ENCODE peak calls at places on chromosomes 16 and 17, in ten cellular contexts. R, S, T, J, Q, L, A, X, Z and B are unnamed samples.

GRCh38 chr17:82871056-82871775 is 31.4 kb upstream of the ZNF750 start:
- DNase-seq in R (peak; percentile 71), S (no peak), T (no peak), J (no peak), Q (no peak), L (no peak), A (no peak), X (peak; percentile 45), Z (peak; percentile 36), B (peak; percentile 47)

GRCh38 chr16:55955845-55956244 is 80.7 kb upstream of the CES5A start:
- DNase-seq in R (no peak), S (no peak), T (no peak), J (no peak), Q (no peak), L (no peak), A (no peak), X (peak; percentile 75), Z (no peak), B (peak; percentile 68)

GRCh38 chr16:22425036-22425801 is 50.8 kb upstream of the CDR2 start:
- DNase-seq in R (peak; percentile 81), S (no peak), T (no peak), J (no peak), Q (no peak), L (peak; percentile 86), A (peak; percentile 48), X (peak; percentile 84), Z (no peak), B (peak; percentile 69)

GRCh38 chr17:71229036-71229435 is 891.8 kb upstream of the SOX9 start:
- DNase-seq in R (no peak), S (no peak), T (no peak), J (no peak), Q (no peak), L (peak; percentile 29), A (no peak), X (no peak), Z (no peak), B (no peak)

GRCh38 chr16:4113358-4114256 is 2.6 kb downstream of the ADCY9 start:
- DNase-seq in R (no peak), S (no peak), T (no peak), J (no peak), Q (no peak), L (peak; percentile 32), A (no peak), X (peak; percentile 25), Z (peak; percentile 46), B (no peak)

GRCh38 chr17:45997624-45998023 is 1.4 kb upstream of the STH start:
- DNase-seq in R (no peak), S (no peak), T (no peak), J (peak; percentile 36), Q (no peak), L (peak; percentile 73), A (no peak), X (no peak), Z (no peak), B (no peak)

GRCh38 chr16:82197540-82198240 is 27.7 kb upstream of the MPHOSPH6 start:
- DNase-seq in R (no peak), S (no peak), T (no peak), J (no peak), Q (no peak), L (no peak), A (no peak), X (no peak), Z (no peak), B (no peak)

GRCh38 chr16:88768041-88768876 is 16.8 kb downstream of the PIEZO1 start:
- DNase-seq in R (peak; percentile 86), S (no peak), T (no peak), J (no peak), Q (no peak), L (peak; percentile 49), A (peak; percentile 48), X (no peak), Z (peak; percentile 87), B (no peak)

GRCh38 chr17:19978206-19978802 is 676 bp upstream of the AKAP10 start:
- DNase-seq in R (no peak), S (no peak), T (no peak), J (no peak), Q (no peak), L (no peak), A (peak; percentile 28), X (no peak), Z (peak; percentile 79), B (no peak)

GRCh38 chr16:57614546-57615343 is 13.7 kb upstream of the ADGRG1 start:
- DNase-seq in R (peak; percentile 39), S (no peak), T (peak; percentile 48), J (no peak), Q (no peak), L (no peak), A (no peak), X (no peak), Z (no peak), B (no peak)

GRCh38 chr17:19247423-19247822 is 10.3 kb downstream of the EPN2 start:
- DNase-seq in R (no peak), S (no peak), T (no peak), J (no peak), Q (no peak), L (no peak), A (no peak), X (no peak), Z (no peak), B (no peak)

GRCh38 chr16:2532494-2533141 is 1.4 kb upstream of the CEMP1 start:
- DNase-seq in R (peak; percentile 85), S (peak; percentile 64), T (peak; percentile 81), J (peak; percentile 64), Q (peak; percentile 46), L (peak; percentile 60), A (peak; percentile 67), X (peak; percentile 78), Z (peak; percentile 91), B (peak; percentile 72)

GRCh38 chr16:88569614-88569984 is 604 bp upstream of the ZC3H18 start:
- DNase-seq in R (no peak), S (no peak), T (no peak), J (no peak), Q (peak; percentile 5), L (peak; percentile 52), A (no peak), X (peak; percentile 66), Z (peak; percentile 60), B (no peak)

GRCh38 chr17:78947235-78948153 is 22.3 kb upstream of the TIMP2 start:
- DNase-seq in R (no peak), S (no peak), T (no peak), J (no peak), Q (no peak), L (no peak), A (no peak), X (no peak), Z (no peak), B (no peak)

DNA sequence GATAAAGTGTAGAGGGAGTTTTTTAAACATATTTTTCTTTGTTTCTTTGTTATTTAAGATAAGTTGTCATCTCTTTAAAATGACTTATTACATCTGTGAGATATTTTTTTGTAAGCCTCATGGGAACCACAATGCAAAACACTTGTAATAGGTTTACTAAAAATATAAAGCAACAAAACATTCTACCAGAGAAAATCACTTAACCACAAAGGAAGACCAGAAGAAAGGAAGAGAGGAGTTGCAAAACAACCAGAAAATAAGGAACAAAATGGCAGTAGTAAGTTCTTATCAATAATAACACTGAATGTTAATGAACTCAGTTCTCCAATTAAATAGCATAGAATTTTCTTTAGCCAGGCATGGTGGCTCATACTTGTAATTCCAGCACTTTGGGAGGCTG is 22.9 kb downstream of the DHRS7B start:
- DNase-seq in R (no peak), S (no peak), T (no peak), J (no peak), Q (no peak), L (no peak), A (no peak), X (no peak), Z (no peak), B (no peak)
- H3K9me3 ChIP-seq in R (peaks cover 1% of the 10 kb centered on the region), S (peaks cover 14% of the 10 kb centered on the region), T (no peaks in the 10 kb centered on the region), J (no peaks in the 10 kb centered on the region), Q (no peaks in the 10 kb centered on the region), L (no peaks in the 10 kb centered on the region), A (no peaks in the 10 kb centered on the region), X (no peaks in the 10 kb centered on the region), Z (no peaks in the 10 kb centered on the region), B (peaks cover 5% of the 10 kb centered on the region)

GRCh38 chr16:84986102-84986501 is 25.2 kb downstream of the ZDHHC7 start:
- DNase-seq in R (no peak), S (no peak), T (no peak), J (no peak), Q (no peak), L (no peak), A (no peak), X (peak; percentile 53), Z (peak; percentile 37), B (no peak)
- H3K36me3 ChIP-seq in R (peaks cover 11% of the 10 kb centered on the region), S (peaks cover 23% of the 10 kb centered on the region), T (peaks cover 45% of the 10 kb centered on the region), J (peaks cover 19% of the 10 kb centered on the region), Q (peaks cover 45% of the 10 kb centered on the region), L (peaks cover 15% of the 10 kb centered on the region), A (peaks cover 53% of the 10 kb centered on the region), X (peaks cover 61% of the 10 kb centered on the region), Z (peaks cover 88% of the 10 kb centered on the region), B (peaks cover 89% of the 10 kb centered on the region)

GRCh38 chr16:61074324-61074723 is 961.9 kb downstream of the CDH8 start:
- DNase-seq in R (no peak), S (no peak), T (no peak), J (no peak), Q (no peak), L (no peak), A (no peak), X (no peak), Z (no peak), B (no peak)
- H3K9me3 ChIP-seq in R (peaks cover 2% of the 10 kb centered on the region), S (peaks cover 16% of the 10 kb centered on the region), T (peaks cover 4% of the 10 kb centered on the region), J (no peaks in the 10 kb centered on the region), Q (no peaks in the 10 kb centered on the region), L (no peaks in the 10 kb centered on the region), A (no peaks in the 10 kb centered on the region), X (peaks cover 12% of the 10 kb centered on the region), Z (peaks cover 8% of the 10 kb centered on the region), B (peaks cover 28% of the 10 kb centered on the region)

GRCh38 chr16:86575095-86575685 is 3.2 kb upstream of the FOXL1 start:
- DNase-seq in R (no peak), S (no peak), T (no peak), J (no peak), Q (no peak), L (no peak), A (no peak), X (no peak), Z (no peak), B (no peak)

GRCh38 chr16:86573215-86573614 is 5.1 kb upstream of the FOXL1 start:
- DNase-seq in R (no peak), S (no peak), T (no peak), J (no peak), Q (no peak), L (no peak), A (no peak), X (no peak), Z (no peak), B (no peak)

GRCh38 chr16:86573646-86574508 is 4.5 kb upstream of the FOXL1 start:
- DNase-seq in R (no peak), S (no peak), T (no peak), J (no peak), Q (no peak), L (no peak), A (no peak), X (no peak), Z (no peak), B (no peak)

GRCh38 chr16:86575754-86576557 is 2.4 kb upstream of the FOXL1 start:
- DNase-seq in R (peak; percentile 96), S (peak; percentile 97), T (no peak), J (peak; percentile 94), Q (no peak), L (peak; percentile 98), A (peak; percentile 89), X (peak; percentile 82), Z (no peak), B (peak; percentile 84)

DNA sequence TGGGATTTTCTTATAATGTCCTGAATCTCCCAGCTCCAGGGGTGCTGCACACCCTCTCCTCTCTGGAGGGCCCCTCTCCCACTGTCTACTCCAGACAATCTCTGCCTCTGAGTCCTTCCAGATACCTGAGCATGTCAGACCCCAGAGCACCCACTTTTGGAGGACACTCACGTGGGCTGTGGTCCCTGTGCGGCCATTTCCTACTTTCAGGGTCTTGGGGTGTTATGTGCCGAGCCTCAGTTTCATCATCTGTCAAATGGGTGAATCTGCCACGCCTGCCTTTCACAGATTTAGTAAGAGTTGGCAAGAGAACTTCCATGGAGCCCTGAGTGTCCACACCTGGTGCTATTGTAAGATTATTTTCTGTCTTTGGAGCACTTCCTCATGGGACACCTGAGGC is 3.7 kb upstream of the FOXL1 start:
- DNase-seq in R (no peak), S (no peak), T (no peak), J (no peak), Q (no peak), L (no peak), A (no peak), X (no peak), Z (no peak), B (no peak)
- H3K36me3 ChIP-seq in R (no peaks in the 10 kb centered on the region), S (no peaks in the 10 kb centered on the region), T (no peaks in the 10 kb centered on the region), J (no peaks in the 10 kb centered on the region), Q (no peaks in the 10 kb centered on the region), L (no peaks in the 10 kb centered on the region), A (no peaks in the 10 kb centered on the region), X (no peaks in the 10 kb centered on the region), Z (no peaks in the 10 kb centered on the region), B (no peaks in the 10 kb centered on the region)